ENCODE peak calls at places on chromosome 19, in seven cellular contexts. I, D, P, U, K, W and O are unnamed samples.

GRCh38 chr19:30799854-30800755 is 427.9 kb downstream of the ZNF536 start:
- DNase-seq in D (peak), P (peak), I (no peak), U (peak), K (peak), W (no peak), O (peak)

GRCh38 chr19:1224047-1224825 is 13.6 kb downstream of the CBARP start:
- DNase-seq in I (no peak), U (no peak), K (no peak), P (no peak), D (no peak), W (no peak), O (no peak)

GRCh38 chr19:42313840-42314755 is 989 bp downstream of the TMEM145 start:
- DNase-seq in D (no peak), W (no peak), U (no peak), I (no peak), K (no peak), P (no peak), O (no peak)

GRCh38 chr19:58569191-58569942 is 3.8 kb downstream of the MZF1 start:
- DNase-seq in P (no peak), U (no peak), K (no peak), I (no peak), D (no peak), W (no peak), O (no peak)

GRCh38 chr19:15297416-15298224 is 34.7 kb downstream of the BRD4 start:
- DNase-seq in I (peak), U (peak), W (peak), K (no peak), P (no peak), D (peak), O (no peak)

GRCh38 chr19:58381460-58382220 is 810 bp upstream of the ZNF837 start:
- DNase-seq in D (no peak), I (no peak), W (no peak), U (no peak), P (no peak), K (no peak), O (no peak)

GRCh38 chr19:49338691-49339363 is 3.6 kb downstream of the CD37 start:
- DNase-seq in P (peak), U (peak), I (no peak), W (peak), K (peak), D (peak), O (peak)

GRCh38 chr19:49335071-49335783 is at the start of gene CD37:
- DNase-seq in D (no peak), P (peak), K (no peak), U (no peak), I (no peak), W (no peak), O (no peak)

GRCh38 chr19:19488041-19488874 is 27.1 kb downstream of the TSSK6 start:
- DNase-seq in D (no peak), W (no peak), P (no peak), I (no peak), U (peak), K (no peak), O (no peak)

GRCh38 chr19:23560051-23560450 is 127.0 kb downstream of the ZNF675 start:
- DNase-seq in K (no peak), W (peak), P (no peak), D (no peak), I (no peak), U (no peak), O (no peak)

GRCh38 chr19:13557756-13558398 is 51.6 kb upstream of the CACNA1A start:
- DNase-seq in U (peak), I (no peak), D (no peak), W (no peak), P (peak), K (no peak), O (no peak)

GRCh38 chr19:20259615-20260014 is 92.6 kb downstream of the ZNF486 start:
- DNase-seq in U (peak), P (peak), D (no peak), K (peak), I (no peak), W (no peak), O (no peak)

GRCh38 chr19:4932711-4933110 is 23.4 kb downstream of the UHRF1 start:
- DNase-seq in D (no peak), U (no peak), K (no peak), P (no peak), I (no peak), W (no peak), O (no peak)
- H3K4ac ChIP-seq in D (no peak), U (no peak), K (no peak), P (no peak), I (no peak), W (no peak), O (no peak)

DNA sequence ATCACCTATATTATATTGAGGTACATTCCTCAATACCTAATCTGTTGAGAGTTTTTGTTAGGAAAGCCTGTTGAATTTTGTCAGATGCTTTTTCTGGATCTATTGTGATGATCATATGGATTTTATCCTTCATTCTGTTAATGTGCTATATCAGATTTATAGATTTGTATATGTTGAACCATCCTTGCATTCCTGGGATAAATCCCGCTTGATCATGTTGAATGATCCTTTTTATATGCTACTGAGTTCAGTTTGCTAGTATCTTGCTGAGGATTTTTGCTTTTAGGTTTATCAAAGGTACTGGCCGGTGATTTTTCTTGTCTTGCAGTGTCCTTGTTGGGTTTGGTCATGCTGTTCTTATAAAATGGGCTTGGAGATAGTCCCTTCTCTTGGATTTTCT is 12.0 kb upstream of the ZNF331 start:
- DNase-seq in U (no peak), D (no peak), K (no peak), W (no peak), I (no peak), P (no peak), O (no peak)
- H3K4ac ChIP-seq in U (no peak), D (no peak), K (no peak), W (no peak), I (no peak), P (no peak), O (no peak)

DNA sequence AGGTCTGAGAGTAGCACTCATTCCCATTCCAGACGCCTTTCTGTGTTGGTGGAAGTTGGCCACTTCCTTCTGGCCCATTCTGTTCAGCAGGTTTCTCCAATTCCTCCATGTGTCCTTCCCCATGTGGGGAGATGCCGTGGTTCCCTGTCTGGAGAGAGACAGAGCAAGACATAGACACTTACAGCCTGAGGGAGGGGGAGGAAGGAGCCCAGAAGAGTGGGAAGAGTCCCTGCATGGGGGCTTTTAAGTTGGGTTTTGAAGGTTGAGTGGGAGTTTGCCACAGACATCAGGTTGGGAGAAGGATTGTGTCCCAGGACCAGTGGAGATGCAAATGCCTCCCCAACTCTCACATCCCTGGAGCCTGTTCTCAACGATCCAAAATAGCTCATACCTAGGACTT is 48.1 kb downstream of the CELF5 start:
- DNase-seq in P (no peak), I (no peak), K (no peak), W (no peak), U (no peak), D (no peak), O (no peak)
- H3K4ac ChIP-seq in P (no peak), I (no peak), K (no peak), W (no peak), U (no peak), D (no peak), O (no peak)

DNA sequence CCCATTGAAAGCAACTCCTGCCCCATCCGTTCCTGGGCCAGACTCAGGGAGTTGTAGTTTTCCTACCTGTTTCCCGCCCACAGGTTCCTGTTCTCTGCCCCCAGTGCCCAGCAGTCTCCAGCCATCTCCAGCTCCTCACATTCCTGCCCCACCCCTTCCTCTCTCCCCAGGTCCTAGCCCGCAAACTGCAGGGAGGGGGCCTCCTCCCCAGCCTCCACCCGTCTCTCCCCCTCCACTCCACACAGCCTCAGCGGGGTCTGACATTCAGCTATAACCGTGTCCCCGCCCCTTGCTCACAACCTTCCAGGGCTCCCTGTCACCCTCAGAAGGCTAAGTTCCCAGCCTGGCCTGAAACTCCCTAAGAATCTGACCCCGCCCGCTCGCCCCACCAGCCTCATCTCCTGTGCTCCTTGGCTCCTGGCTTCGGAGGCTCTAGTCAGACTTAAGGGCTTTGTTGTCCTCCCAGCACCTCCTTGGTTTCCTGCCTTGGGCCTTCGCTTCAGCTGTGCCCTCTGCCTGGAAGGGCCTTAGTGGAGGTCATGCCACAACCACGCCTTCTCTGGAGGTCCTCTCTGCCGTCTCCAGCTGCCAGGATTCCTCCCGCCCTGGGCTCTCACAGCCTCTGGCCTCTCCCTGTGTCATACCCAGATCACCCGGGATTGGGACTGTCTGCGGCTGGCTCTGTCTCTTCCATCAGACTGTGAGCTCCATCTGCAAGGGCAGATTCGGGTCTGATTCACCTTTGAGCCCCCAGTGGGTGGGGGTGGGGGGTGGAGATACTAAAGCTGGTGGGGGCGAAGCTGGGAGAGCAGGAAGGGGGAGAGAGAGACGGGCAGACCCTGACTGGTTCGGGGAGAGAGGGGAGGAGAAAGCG is 5.1 kb upstream of the SPACA6 start:
- DNase-seq in U (peak), D (peak), I (peak), K (no peak), W (peak), P (peak), O (no peak)
- H3K4ac ChIP-seq in U (peak), D (peak), I (peak), K (no peak), W (peak), P (no peak), O (peak)

GRCh38 chr19:45800009-45800553 is 7.4 kb upstream of the DMWD start:
- DNase-seq in I (peak), K (no peak), P (no peak), D (peak), W (no peak), U (peak), O (no peak)
- H3K4ac ChIP-seq in I (peak), K (no peak), P (no peak), D (no peak), W (no peak), U (no peak), O (no peak)

DNA sequence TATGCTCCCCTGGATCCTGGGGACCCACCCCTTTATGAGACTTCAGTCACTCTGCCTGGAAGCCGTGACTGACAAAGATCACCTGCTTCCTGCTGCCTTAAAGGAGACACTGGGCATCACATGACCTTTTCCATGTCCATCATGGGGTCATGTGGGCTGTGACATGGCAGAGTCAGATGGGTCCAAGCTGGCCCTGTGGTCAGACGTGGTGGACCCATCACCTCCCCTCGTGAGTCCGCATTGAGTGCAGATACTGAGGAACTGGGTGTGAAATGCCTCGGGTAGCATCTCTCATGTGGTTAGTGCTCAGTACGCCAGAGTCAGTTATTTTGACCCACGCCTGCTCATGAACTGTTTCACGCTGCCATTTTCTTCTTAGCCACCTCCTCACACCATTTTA is 27.1 kb downstream of the NKPD1 start:
- DNase-seq in W (no peak), D (no peak), K (no peak), P (no peak), U (no peak), I (no peak), O (no peak)
- H3K4ac ChIP-seq in W (no peak), D (peak), K (no peak), P (no peak), U (no peak), I (no peak), O (no peak)

DNA sequence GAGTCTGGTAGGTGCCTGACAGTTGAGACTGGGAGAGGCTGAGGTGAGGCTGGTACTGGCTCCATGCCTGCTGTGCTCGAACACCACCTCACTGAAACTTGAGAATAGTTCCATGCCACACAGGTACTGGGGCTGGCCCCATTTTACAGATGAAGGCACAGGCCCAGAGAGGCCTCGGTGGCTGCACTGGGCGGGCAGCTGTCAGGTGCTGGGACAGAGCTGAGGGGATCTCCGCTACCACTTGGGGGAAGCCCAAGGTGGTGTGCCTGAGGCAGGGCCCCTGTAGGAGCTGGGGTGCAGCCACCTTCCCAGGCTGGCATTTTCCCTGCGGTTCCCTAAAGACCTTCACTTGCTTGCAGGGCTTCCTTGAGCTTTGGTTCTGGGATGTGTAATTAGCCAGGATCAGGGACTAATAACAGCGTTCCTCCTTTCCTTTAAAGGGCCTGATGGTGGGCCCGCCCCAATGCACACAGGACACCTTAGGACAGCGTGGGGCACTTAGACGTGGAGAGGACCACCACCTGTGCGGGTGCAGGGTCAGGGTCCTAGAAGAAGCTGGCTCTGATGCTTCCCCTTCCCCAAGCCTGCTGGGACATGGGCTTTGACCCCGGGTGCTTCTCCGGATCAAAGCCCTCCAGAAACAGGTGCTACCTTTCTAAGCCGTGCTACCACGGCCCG is 23.6 kb downstream of the CAPN12 start:
- DNase-seq in P (no peak), I (no peak), D (no peak), K (no peak), U (no peak), W (no peak), O (no peak)
- H3K4ac ChIP-seq in P (no peak), I (no peak), D (no peak), K (no peak), U (no peak), W (no peak), O (no peak)

DNA sequence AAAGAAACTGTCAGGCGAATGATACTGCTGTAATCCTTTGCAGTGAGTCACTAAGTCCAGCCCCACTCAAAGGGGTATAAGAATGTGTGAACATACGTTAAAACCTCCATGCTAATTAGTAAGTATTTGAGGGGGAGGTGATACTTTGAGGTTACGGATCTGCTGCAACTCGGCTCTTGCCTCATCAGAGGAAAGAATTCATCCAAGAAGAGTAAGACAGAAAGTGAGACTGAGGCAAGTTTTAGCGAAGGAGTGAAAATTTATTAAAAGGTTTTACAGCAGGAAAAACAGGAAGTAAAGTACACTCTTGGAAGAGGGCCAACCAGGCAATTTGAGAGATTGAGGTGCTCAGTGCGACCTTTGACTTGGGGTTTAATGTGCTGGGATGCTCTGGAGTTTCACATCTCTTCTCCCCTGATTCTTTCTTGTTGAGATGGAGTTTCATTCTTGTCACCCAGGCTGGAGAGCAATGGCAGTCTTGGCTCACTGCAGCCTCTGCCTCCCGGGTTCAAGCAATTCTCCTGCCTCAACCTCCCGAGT is 9.8 kb downstream of the CLEC4M start:
- DNase-seq in D (peak), P (no peak), U (peak), I (no peak), W (peak), K (no peak), O (no peak)
- H3K4ac ChIP-seq in D (no peak), P (no peak), U (no peak), I (no peak), W (no peak), K (no peak), O (no peak)

GRCh38 chr19:29735821-29736220 is 20.8 kb upstream of the C19orf12 start:
- DNase-seq in P (no peak), D (no peak), W (peak), U (no peak), K (no peak), I (no peak), O (no peak)
- H3K4ac ChIP-seq in P (no peak), D (no peak), W (no peak), U (no peak), K (no peak), I (no peak), O (no peak)

DNA sequence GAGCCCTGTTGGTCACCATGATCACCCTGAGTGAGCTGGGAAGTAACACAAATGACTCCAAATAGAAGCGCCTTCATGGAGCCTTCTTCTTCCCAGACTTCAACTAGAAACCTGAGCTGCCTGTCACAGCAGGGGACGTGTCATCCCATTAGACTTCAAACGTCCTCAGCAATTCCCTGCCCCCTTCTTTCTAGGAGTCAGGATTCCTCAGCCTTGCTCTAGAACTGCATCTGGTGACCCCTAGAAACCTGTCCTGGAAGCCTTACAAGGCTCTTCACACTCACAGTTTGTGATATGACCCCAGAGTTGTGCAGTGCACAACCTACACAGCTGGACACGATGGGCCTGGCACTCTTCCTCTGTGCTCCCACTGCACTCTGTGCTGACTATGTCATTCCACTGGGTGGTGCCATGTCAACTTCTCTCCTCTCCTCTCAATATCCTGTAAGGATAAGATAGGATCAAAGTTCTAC is 23.6 kb upstream of the TTYH1 start:
- DNase-seq in K (no peak), I (no peak), P (peak), W (no peak), D (no peak), U (peak), O (no peak)
- H3K4ac ChIP-seq in K (no peak), I (no peak), P (no peak), W (no peak), D (no peak), U (no peak), O (no peak)